ENCODE peak calls at places on chromosomes 12 and 14, in ten cellular contexts. V is K562, Y is Panc1, D is endothelial cell of umbilical vein, U is GM23338, Q is HL-60, H is spleen, I is vagina, W is esophagus muscularis mucosa, J is transverse colon. R is an unnamed sample.

GRCh38 chr14:61091657-61092273 is 110.7 kb downstream of the SLC38A6 start:
- DNase-seq in D (no peak), U (no peak), I (no peak), W (no peak), Y (no peak), H (no peak), V (no peak), Q (no peak), J (no peak), R (no peak)

GRCh38 chr14:102183922-102184677 is 44.4 kb downstream of the WDR20 start:
- DNase-seq in H (no peak), U (no peak), D (no peak), W (no peak), Q (no peak), Y (no peak), V (no peak), J (no peak), I (peak), R (peak)

GRCh38 chr12:105358789-105359188 is 28.3 kb downstream of the C12orf75 start:
- DNase-seq in V (no peak), Q (no peak), W (no peak), I (no peak), U (no peak), D (no peak), J (no peak), H (no peak), Y (no peak), R (no peak)

GRCh38 chr14:24903337-24903736 is 146.6 kb downstream of the STXBP6 start:
- DNase-seq in I (no peak), H (no peak), W (no peak), D (peak), Y (no peak), J (no peak), Q (no peak), V (no peak), U (no peak), R (no peak)

GRCh38 chr12:92854344-92854743 is 74.8 kb downstream of the EEA1 start:
- DNase-seq in D (no peak), W (no peak), Y (no peak), V (no peak), U (no peak), H (no peak), I (no peak), Q (no peak), J (no peak), R (no peak)

GRCh38 chr12:45959728-45960127 is 30.6 kb downstream of the SCAF11 start:
- DNase-seq in J (no peak), Y (no peak), W (no peak), V (no peak), Q (no peak), I (no peak), H (no peak), D (no peak), U (no peak), R (no peak)

GRCh38 chr14:104986487-104987164 is 1.0 kb downstream of the CLBA1 start:
- DNase-seq in Y (no peak), I (no peak), H (peak), W (no peak), Q (no peak), J (no peak), D (no peak), V (no peak), U (no peak), R (no peak)

GRCh38 chr12:93127582-93128331 is 198.7 kb upstream of the EEA1 start:
- DNase-seq in J (peak), D (no peak), U (peak), W (peak), Y (no peak), Q (peak), I (peak), H (peak), V (peak), R (peak)

GRCh38 chr14:101729382-101729781 is 32.1 kb upstream of the PPP2R5C start:
- DNase-seq in U (no peak), V (no peak), H (no peak), W (no peak), I (peak), D (no peak), Y (no peak), J (no peak), Q (no peak), R (no peak)

GRCh38 chr12:132861558-132861957 is 25.8 kb downstream of the CHFR start:
- DNase-seq in H (no peak), W (no peak), Q (no peak), V (no peak), J (no peak), D (no peak), Y (no peak), I (no peak), U (no peak), R (no peak)

GRCh38 chr12:132869551-132869950 is 17.9 kb downstream of the CHFR start:
- DNase-seq in I (no peak), Y (no peak), D (no peak), J (no peak), U (no peak), W (no peak), V (no peak), Q (no peak), H (no peak), R (no peak)

GRCh38 chr12:132872073-132872855 is 15.1 kb downstream of the CHFR start:
- DNase-seq in U (no peak), D (no peak), Y (no peak), V (no peak), W (no peak), Q (no peak), H (no peak), I (no peak), J (no peak), R (no peak)

GRCh38 chr12:132866251-132866828 is 21.1 kb downstream of the CHFR start:
- DNase-seq in J (no peak), W (no peak), V (no peak), H (no peak), Q (peak), Y (no peak), I (no peak), D (no peak), U (peak), R (no peak)
- H3K27ac ChIP-seq in J (no peak), W (no peak), V (no peak), H (peak), Q (peak), Y (no peak), I (no peak), D (no peak), U (peak), R (peak)

DNA sequence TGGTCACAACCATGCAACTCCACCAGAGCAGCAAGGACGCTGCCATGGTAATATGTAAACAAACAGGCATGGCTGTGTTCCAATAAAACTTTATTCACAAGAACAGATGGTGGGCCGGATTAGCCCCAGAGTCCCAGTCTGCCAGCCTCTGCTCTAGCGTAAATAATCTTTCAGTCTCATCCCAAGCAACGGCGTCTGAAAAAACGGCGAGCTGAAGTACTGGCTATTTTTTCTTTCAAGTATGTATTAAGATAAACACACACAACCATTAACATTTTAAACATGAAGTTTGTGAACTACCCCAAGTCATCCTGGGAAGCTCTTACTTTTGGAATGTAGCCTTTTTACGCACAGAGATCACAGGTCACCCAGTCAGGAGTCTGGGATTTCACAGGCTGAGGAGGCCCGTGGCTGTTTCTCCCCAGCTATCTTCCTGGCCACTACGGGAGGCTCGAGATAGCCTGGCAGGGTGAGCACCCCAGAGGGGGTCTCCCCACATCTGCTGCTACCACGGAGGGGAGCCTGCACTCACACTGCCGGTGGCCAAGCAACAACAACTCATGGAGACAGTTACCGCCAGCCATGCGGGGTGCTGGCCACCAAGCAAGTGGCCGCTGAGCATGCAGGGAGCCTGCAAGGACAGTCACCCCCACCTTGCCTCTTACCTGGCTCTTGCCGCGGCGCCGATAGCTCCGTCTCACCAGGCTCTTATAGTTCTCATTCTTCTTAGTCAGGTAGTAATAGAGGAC is 124.6 kb downstream of the RFLNA start:
- DNase-seq in H (no peak), Q (no peak), V (no peak), I (no peak), J (no peak), W (no peak), D (no peak), U (no peak), Y (no peak), R (no peak)
- TF ChIP-seq POLR2AphosphoS5 in H (peak), Q (no peak), V (no peak), I (no peak), J (no peak), W (no peak), D (no peak), U (no peak), Y (no peak), R (peak)

GRCh38 chr12:117054279-117054678 is 44.9 kb downstream of the TESC start:
- DNase-seq in W (no peak), Q (no peak), V (no peak), I (no peak), H (no peak), J (no peak), Y (no peak), D (no peak), U (no peak), R (no peak)

GRCh38 chr12:117053050-117053400 is 46.2 kb downstream of the TESC start:
- DNase-seq in W (no peak), U (no peak), I (no peak), Y (no peak), D (no peak), H (no peak), Q (no peak), V (no peak), J (no peak), R (no peak)

GRCh38 chr12:117051380-117051779 is 47.8 kb downstream of the TESC start:
- DNase-seq in D (no peak), V (no peak), U (no peak), Q (no peak), H (no peak), Y (no peak), J (no peak), W (no peak), I (no peak), R (no peak)

GRCh38 chr12:117052386-117053049 is 46.7 kb downstream of the TESC start:
- DNase-seq in V (no peak), W (no peak), H (no peak), Q (peak), U (peak), Y (no peak), D (no peak), I (no peak), J (no peak), R (no peak)

DNA sequence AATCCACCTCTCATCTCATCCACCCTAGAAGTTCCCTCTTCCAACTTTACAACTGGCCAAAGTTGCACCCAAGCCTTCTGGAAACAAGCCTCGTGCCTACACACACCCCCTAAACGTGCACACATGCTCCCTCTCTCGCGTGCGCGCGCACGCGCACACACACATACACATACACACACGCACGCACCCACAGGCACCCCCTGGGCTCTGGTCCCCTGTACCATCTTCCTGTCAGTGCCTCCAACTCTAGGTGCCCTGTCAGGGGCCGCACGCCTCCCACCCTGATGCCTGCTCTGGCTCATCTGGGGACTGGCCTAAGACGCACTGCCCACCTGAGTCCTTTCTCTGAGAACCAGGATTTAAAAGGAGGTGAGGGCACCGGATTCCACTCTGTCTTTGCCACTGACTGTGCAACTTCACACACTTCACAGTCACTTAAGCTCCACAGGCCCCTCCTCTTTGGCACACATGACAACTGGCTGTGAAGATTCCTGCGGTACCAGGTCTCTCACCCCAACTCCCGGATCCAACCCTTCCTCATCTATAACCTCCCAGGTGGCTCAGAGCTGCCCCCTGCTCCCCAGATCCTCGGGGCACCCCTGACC is 45.5 kb downstream of the TESC start:
- DNase-seq in H (no peak), Y (no peak), D (no peak), I (no peak), W (no peak), U (no peak), Q (peak), J (no peak), V (no peak), R (no peak)
- H3K27ac ChIP-seq in H (no peak), Y (no peak), D (no peak), I (no peak), W (no peak), U (no peak), Q (peak), J (no peak), V (no peak), R (no peak)

GRCh38 chr14:90383126-90383730 is 13.6 kb upstream of the CALM1 start:
- DNase-seq in U (peak), H (peak), V (peak), W (peak), Q (peak), D (peak), J (peak), Y (peak), I (peak), R (peak)

GRCh38 chr14:90383731-90384542 is 12.9 kb upstream of the CALM1 start:
- DNase-seq in Y (no peak), W (no peak), D (peak), Q (peak), U (peak), J (peak), H (peak), I (peak), V (peak), R (peak)

GRCh38 chr14:90381011-90381790 is 15.6 kb upstream of the CALM1 start:
- DNase-seq in W (no peak), D (no peak), V (no peak), Q (no peak), I (peak), H (no peak), Y (no peak), J (peak), U (no peak), R (peak)

GRCh38 chr14:90381999-90382451 is 14.8 kb upstream of the CALM1 start:
- DNase-seq in D (no peak), J (peak), Q (no peak), Y (no peak), U (peak), I (no peak), H (no peak), V (peak), W (no peak), R (peak)

DNA sequence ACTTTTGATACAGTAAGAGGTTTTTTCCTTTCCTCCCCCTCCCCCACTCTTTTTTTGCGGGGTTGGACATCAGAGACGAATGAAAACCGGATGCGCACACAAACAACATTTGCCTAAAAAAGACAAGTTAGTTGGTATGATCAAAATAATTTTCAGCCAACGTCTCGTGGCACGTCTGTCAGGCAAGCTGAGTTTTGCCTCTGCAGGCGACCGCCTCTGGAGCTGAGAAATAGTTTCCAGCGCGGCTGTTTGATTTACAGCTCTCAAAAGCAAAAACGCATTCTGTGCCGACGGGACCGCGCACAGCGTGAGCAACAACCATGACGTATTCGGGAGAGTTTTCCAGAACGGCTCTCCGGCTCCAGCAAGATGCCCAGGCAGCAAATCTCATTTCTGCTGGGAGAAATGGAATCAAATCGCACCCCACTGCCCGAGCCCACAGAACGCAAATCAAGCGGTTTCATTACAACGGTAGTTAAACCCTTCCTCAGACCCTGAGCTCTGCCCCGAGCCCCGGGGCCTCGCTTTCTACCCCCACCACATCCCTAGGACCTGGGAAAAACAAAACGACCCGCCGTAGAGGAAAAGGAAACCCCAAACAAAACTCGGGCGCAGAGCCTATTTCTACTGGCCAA is 14.2 kb upstream of the CALM1 start:
- DNase-seq in Y (no peak), D (peak), I (peak), J (peak), W (peak), H (peak), V (no peak), Q (peak), U (peak), R (peak)
- TF ChIP-seq POLR2AphosphoS5 in Y (no peak), D (no peak), I (no peak), J (peak), W (no peak), H (no peak), V (no peak), Q (no peak), U (no peak), R (peak)

DNA sequence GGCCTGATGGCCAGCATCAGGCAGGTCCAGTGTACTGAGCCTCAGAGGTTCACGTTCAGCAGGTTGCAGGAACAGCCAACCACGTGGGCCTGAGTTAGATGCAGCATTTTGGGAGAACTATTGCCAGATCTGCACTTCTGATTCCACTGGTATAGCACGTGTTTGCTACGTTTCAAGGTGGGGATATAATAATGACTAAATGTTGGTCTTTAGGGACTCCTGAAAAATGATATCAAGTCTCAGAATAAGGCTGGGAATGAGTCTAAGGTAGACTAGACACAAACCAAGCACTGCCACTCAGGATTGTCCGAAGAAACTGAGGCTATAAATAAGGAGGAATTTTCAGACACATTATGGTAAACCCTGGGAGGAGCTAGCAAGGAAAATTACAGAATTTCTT is 98.1 kb downstream of the ESR2 start:
- DNase-seq in H (no peak), D (no peak), J (no peak), V (no peak), Q (no peak), U (no peak), I (no peak), W (no peak), Y (no peak), R (no peak)
- H3K27ac ChIP-seq in H (peak), D (no peak), J (no peak), V (no peak), Q (no peak), U (peak), I (no peak), W (no peak), Y (no peak), R (no peak)

DNA sequence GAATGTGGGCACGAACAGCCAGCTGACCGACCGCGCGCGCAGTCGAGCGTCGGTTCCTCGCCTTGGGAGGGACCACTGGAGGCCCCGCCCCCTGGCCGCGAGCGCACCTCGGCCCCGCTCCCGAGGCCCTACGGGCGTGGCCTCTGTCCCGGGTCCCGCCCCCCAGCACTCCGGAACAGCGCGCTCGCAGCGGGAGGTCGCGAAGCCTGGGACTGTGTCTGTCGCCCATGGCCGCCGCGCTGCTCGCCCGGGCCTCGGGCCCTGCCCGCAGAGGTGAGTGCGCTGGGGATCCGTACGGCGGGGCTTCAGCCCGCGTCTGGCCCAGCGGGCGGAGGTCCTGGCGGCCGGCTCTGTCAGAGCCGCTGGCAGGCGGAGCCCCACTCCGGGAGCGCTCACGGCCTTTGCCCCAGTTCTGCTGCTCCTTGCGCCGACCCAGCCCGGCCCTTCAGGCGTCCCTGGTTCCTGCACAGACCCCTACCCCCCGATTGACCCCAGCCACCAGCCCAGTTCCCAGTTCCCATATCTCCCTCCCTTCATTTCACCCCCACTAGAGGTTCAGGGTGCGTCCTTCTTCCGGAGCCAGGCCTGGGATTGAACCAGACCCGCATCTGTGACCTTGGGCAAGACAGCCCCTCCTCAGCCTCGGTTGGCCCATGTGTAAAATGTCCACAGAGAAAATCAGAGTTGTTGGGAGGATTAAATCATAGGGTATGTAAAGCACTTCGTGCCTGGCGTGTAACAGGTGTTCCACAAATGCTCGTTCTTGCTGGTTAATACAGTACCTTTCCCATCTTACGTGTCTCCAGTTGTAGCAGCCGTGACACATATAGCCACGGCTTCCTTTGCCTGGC is at the start of gene ACADS:
- DNase-seq in I (no peak), Q (peak), D (peak), U (peak), Y (peak), H (peak), J (peak), V (peak), W (peak), R (peak)
- TF ChIP-seq POLR2AphosphoS5 in I (peak), Q (no peak), D (peak), U (peak), Y (peak), H (peak), J (peak), V (peak), W (peak), R (peak)

DNA sequence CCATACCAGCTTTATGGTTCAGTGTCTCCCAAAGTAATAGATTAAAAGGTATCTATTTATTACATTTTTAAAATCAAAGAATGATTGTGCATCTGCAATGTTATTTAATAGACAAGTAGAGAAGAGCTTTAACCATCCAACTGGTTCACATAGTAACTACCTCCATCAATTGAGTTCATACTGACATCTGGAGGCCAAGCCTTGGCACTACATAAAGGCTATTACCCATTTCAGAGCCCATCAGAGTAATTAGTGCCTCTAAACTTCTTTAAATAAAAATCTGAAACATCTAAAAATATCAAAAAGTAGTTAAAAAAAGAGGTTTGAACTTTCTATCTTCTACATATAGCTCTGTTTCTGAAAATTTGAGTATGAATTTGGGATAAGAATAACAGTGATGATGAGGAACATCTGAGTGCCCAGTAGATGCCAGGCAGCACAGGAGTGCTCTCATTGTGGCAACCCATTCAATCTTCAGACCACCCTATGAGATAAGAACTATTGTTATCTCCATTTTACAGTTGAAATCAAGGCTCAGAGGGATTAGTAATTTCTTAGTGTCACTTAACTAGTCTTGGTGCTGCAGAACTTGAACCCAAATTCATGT is 132.9 kb upstream of the DAAM1 start:
- DNase-seq in J (peak), U (peak), V (peak), H (no peak), Q (peak), I (no peak), D (peak), Y (peak), W (no peak), R (no peak)
- H3K27ac ChIP-seq in J (no peak), U (no peak), V (no peak), H (no peak), Q (no peak), I (no peak), D (no peak), Y (no peak), W (no peak), R (no peak)

R was measured in sigmoid colon.